ENCODE peak calls at places on chromosomes 3 and 15, in ten cellular contexts. G, C, A, T, I, Q, P, S, U and M are unnamed samples.

GRCh38 chr3:194772241-194773000 is 86.7 kb downstream of the FAM43A start:
- DNase-seq in T (no peak), A (no peak), U (no peak), I (no peak), P (no peak), Q (peak), G (no peak), C (no peak), S (no peak), M (no peak)

GRCh38 chr3:58608648-58609047 is 31.5 kb upstream of the FAM107A start:
- DNase-seq in Q (peak), A (no peak), I (no peak), T (no peak), G (no peak), C (no peak), U (no peak), S (no peak), P (no peak), M (no peak)

GRCh38 chr15:25671132-25671531 is 192.0 kb downstream of the ATP10A start:
- DNase-seq in S (no peak), A (no peak), Q (no peak), U (peak), G (no peak), T (no peak), C (no peak), I (no peak), P (no peak), M (no peak)

GRCh38 chr15:62118446-62118964 is 46.6 kb downstream of the C2CD4B start:
- DNase-seq in C (no peak), A (no peak), G (no peak), P (no peak), T (no peak), Q (no peak), U (no peak), I (no peak), S (no peak), M (no peak)

GRCh38 chr3:189664311-189664710 is 33.1 kb downstream of the TP63 start:
- DNase-seq in U (no peak), S (no peak), P (no peak), G (no peak), C (peak), A (no peak), Q (peak), I (peak), T (peak), M (no peak)

GRCh38 chr3:16334909-16335308 is 69.9 kb downstream of the OXNAD1 start:
- DNase-seq in T (no peak), U (no peak), I (peak), Q (no peak), A (no peak), S (no peak), G (no peak), P (no peak), C (peak), M (no peak)

GRCh38 chr15:43169888-43170287 is 15.3 kb upstream of the CCNDBP1 start:
- DNase-seq in T (no peak), I (no peak), Q (no peak), A (no peak), P (no peak), C (no peak), S (no peak), G (no peak), U (no peak), M (no peak)

GRCh38 chr15:101123222-101123910 is 128.5 kb downstream of the CHSY1 start:
- DNase-seq in G (no peak), S (no peak), C (no peak), U (no peak), P (no peak), A (no peak), T (no peak), I (peak), Q (no peak), M (no peak)

GRCh38 chr3:102177075-102177755 is 257.6 kb upstream of the ZPLD1 start:
- DNase-seq in C (no peak), S (peak), T (no peak), I (no peak), A (no peak), P (peak), Q (peak), U (no peak), G (no peak), M (no peak)

GRCh38 chr3:175764722-175765121 is 905.6 kb downstream of the NAALADL2 start:
- DNase-seq in U (no peak), C (no peak), P (no peak), I (no peak), A (no peak), S (no peak), G (no peak), Q (no peak), T (no peak), M (no peak)

GRCh38 chr3:62229908-62230307 is 143.4 kb downstream of the FEZF2 start:
- DNase-seq in S (no peak), I (no peak), U (no peak), A (no peak), Q (peak), T (peak), P (no peak), G (peak), C (no peak), M (no peak)

GRCh38 chr3:118808743-118809142 is 225.9 kb downstream of the IGSF11 start:
- DNase-seq in U (no peak), T (no peak), C (no peak), G (peak), P (no peak), A (peak), S (no peak), I (no peak), Q (peak), M (no peak)

GRCh38 chr3:19171794-19172193 is 23.5 kb downstream of the KCNH8 start:
- DNase-seq in P (no peak), A (no peak), G (no peak), I (no peak), Q (no peak), T (no peak), U (no peak), C (no peak), S (no peak), M (no peak)

DNA sequence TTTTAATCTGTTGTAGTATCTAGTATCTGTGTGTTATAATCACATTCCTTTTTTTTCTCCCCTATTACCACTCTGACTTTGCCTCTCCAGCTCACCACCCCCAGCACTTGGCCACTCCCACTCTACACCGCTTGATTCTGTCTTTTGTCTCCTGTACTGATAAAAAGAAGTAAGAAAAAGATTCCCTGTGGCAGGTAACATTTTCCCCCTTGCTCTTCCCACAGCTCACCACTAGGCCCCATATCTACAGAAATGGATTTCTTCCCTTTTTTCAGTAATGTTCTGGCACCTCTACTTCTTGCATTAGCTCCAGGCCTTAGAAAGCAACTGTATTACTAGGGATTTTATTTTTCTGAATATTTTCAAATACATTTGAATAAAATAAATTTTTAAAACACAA is 25.6 kb downstream of the KCNH8 start:
- DNase-seq in G (peak), U (no peak), C (no peak), Q (no peak), I (no peak), P (no peak), S (no peak), A (no peak), T (no peak), M (no peak)
- TF ChIP-seq CTCF in G (peak), U (no peak), C (no peak), Q (no peak), I (no peak), P (no peak), S (no peak), A (no peak), T (no peak), M (no peak)

DNA sequence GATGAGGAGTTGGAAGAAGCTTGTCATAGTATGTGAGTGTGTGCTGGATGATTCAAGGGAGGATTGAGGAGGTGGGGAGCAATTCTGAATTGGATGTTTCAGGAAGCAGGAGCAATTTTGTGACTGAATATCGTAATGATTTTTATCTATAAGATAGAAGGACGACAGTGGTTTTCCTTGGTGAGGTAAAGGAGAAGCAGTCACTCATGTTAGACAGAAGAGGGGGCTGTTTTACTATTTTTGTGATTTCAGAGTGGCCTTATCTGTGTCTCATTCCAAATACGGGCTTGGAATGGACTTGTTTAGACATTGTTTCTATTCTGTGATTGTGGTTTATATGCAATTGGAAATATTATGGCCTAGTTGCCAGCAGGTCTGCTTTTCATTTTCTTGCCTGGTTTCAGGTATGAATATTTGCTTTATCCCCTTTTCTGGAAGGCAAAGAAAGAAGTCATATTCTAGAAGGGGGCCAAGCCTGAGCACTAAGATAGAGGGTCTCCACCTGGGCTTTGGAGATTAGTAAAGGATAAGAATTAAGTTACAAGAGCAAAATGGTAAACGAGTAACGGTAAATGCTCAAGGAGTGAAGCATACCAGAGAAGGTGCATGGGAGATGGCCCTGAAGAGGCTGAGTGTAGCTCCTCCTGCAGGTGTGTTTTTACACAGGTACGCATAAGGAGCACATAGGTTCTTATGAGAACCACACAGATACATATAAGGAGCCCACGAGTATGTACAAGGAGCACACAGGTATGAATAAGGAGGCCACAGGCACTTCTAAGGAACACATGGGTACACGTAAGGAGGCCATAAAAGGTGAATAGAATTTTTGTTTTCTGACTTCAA is 124.6 kb upstream of the KCNAB1 start:
- DNase-seq in U (no peak), Q (peak), I (peak), A (peak), S (no peak), C (no peak), P (no peak), G (peak), T (peak), M (no peak)
- TF ChIP-seq CTCF in U (peak), Q (peak), I (peak), A (peak), S (peak), C (peak), P (no peak), G (peak), T (peak), M (no peak)

GRCh38 chr3:146928421-146929059 is 323.4 kb upstream of the PLSCR5 start:
- DNase-seq in Q (no peak), A (no peak), C (no peak), T (no peak), G (no peak), P (no peak), U (no peak), I (no peak), S (no peak), M (no peak)
- TF ChIP-seq CTCF in Q (no peak), A (no peak), C (no peak), T (no peak), G (no peak), P (no peak), U (no peak), I (no peak), S (no peak), M (no peak)

DNA sequence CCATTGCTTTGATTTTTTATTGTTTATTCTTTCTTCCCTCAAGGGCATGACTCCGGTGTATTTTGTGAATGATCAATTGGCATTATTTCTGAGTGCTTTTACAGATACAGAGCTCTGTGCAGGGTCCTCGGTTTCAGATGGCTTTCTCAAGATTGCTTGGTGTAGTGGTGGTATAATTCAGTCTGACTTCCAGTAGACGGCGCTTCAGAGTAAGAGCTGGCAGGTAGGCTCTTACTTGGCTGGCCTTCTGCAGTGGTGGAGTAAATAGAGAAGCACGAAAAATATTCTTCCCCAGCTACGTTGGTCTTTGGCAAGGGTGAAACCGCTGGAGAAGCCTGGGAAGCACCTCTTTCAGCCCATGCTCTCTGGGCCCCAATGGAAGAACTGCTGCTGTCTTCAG is 723.0 kb upstream of the BCHE start:
- DNase-seq in S (no peak), P (no peak), U (no peak), T (no peak), C (no peak), G (peak), Q (no peak), I (no peak), A (no peak), M (no peak)
- TF ChIP-seq CTCF in S (no peak), P (no peak), U (no peak), T (no peak), C (no peak), G (peak), Q (no peak), I (no peak), A (no peak), M (no peak)

DNA sequence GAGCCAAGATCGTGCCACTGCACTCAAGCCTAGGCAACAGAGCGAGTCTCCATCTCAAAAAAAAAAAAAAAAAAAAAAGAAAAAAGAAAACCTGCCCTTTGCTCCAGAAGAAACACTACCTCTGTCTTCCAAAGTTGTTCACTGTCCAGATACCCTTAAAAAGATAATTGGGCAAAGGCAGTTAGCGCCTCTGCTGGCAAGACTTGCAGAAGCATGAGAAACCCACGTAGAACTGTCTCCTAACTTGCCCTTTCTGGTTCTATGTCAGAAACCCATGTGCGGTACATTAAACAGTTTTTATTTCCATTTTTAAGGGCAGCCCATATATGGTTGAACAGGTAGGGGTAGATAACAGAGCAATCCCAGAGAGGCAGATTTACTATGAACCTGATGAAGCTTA is 1026.4 kb downstream of the ROBO2 start:
- DNase-seq in Q (no peak), G (no peak), S (no peak), I (no peak), P (no peak), A (no peak), C (no peak), U (no peak), T (no peak), M (no peak)
- TF ChIP-seq CTCF in Q (no peak), G (peak), S (no peak), I (no peak), P (no peak), A (peak), C (no peak), U (no peak), T (no peak), M (no peak)

GRCh38 chr15:72735111-72735510 is 48.4 kb downstream of the ADPGK start:
- DNase-seq in Q (no peak), G (no peak), I (no peak), S (no peak), U (no peak), C (no peak), P (no peak), T (no peak), A (no peak), M (no peak)

GRCh38 chr15:72732554-72732953 is 46.5 kb downstream of the BBS4 start:
- DNase-seq in A (no peak), C (no peak), P (no peak), G (no peak), Q (no peak), S (no peak), I (no peak), T (no peak), U (no peak), M (no peak)

GRCh38 chr15:72733941-72734738 is 48.1 kb downstream of the BBS4 start:
- DNase-seq in Q (no peak), P (no peak), S (no peak), C (no peak), U (no peak), T (no peak), A (no peak), I (no peak), G (no peak), M (no peak)

GRCh38 chr15:72740202-72740601 is 43.4 kb downstream of the ADPGK start:
- DNase-seq in P (no peak), Q (no peak), G (no peak), T (no peak), S (no peak), A (peak), C (no peak), I (no peak), U (no peak), M (no peak)

GRCh38 chr15:72737723-72738122 is 45.8 kb downstream of the ADPGK start:
- DNase-seq in T (no peak), I (no peak), G (no peak), A (no peak), U (no peak), P (no peak), Q (peak), C (no peak), S (no peak), M (no peak)
- TF ChIP-seq CTCF in T (no peak), I (no peak), G (no peak), A (no peak), U (no peak), P (no peak), Q (no peak), C (no peak), S (no peak), M (no peak)

GRCh38 chr3:155745795-155746550 is 1.1 kb upstream of the PLCH1 start:
- DNase-seq in U (no peak), C (no peak), P (peak), Q (peak), T (peak), A (no peak), S (peak), I (no peak), G (peak), M (peak)

GRCh38 chr3:155742339-155742980 is 2.4 kb downstream of the PLCH1 start:
- DNase-seq in A (no peak), U (no peak), Q (no peak), P (no peak), S (no peak), C (no peak), T (no peak), I (no peak), G (no peak), M (no peak)

GRCh38 chr3:155743616-155744015 is 1.3 kb downstream of the PLCH1 start:
- DNase-seq in P (peak), T (no peak), U (no peak), A (no peak), G (no peak), I (no peak), S (no peak), Q (no peak), C (no peak), M (no peak)

GRCh38 chr3:155744626-155745324 is at the start of gene PLCH1:
- DNase-seq in Q (peak), C (no peak), A (peak), S (peak), U (no peak), G (peak), T (peak), I (peak), P (peak), M (peak)

GRCh38 chr3:155744091-155744625 is 713 bp downstream of the PLCH1 start:
- DNase-seq in T (peak), Q (peak), G (peak), I (no peak), S (peak), A (peak), U (no peak), C (no peak), P (peak), M (peak)
- TF ChIP-seq CTCF in T (no peak), Q (no peak), G (no peak), I (no peak), S (no peak), A (no peak), U (no peak), C (no peak), P (no peak), M (no peak)